ENCODE peak calls at places on chromosomes 12 and 14, in eight cellular contexts. C is transverse colon, J is stomach, O is A549, Z is GM12878, L is tibial nerve, E is suprapubic skin, Q is H1. B is an unnamed sample.

GRCh38 chr12:106022568-106023012 is 116.2 kb downstream of the NUAK1 start:
- DNase-seq in C (no peak), J (no peak), O (peak), Z (no peak), L (no peak), E (no peak), Q (no peak), B (no peak)

GRCh38 chr14:101577221-101577909 is 16.1 kb downstream of the DIO3 start:
- DNase-seq in C (no peak), J (no peak), O (no peak), Z (no peak), L (no peak), E (no peak), Q (no peak), B (no peak)

GRCh38 chr14:96582641-96582980 is 80.4 kb downstream of the PAPOLA start:
- DNase-seq in C (no peak), J (no peak), O (no peak), Z (no peak), L (no peak), E (peak), Q (no peak), B (no peak)

GRCh38 chr14:70567791-70568190 is 32.7 kb downstream of the MED6 start:
- DNase-seq in C (no peak), J (no peak), O (peak), Z (no peak), L (no peak), E (no peak), Q (peak), B (no peak)

GRCh38 chr12:67430708-67431335 is 161.7 kb downstream of the CAND1 start:
- DNase-seq in C (no peak), J (no peak), O (no peak), Z (no peak), L (peak), E (no peak), Q (no peak), B (no peak)

GRCh38 chr12:46556105-46556559 is 183.6 kb upstream of the SLC38A2 start:
- DNase-seq in C (no peak), J (no peak), O (peak), Z (no peak), L (no peak), E (no peak), Q (no peak), B (no peak)

GRCh38 chr12:121144416-121144914 is 11.8 kb downstream of the P2RX7 start:
- DNase-seq in C (no peak), J (no peak), O (peak), Z (no peak), L (no peak), E (no peak), Q (no peak), B (no peak)

GRCh38 chr12:128789356-128789929 is 34.3 kb downstream of the SLC15A4 start:
- DNase-seq in C (no peak), J (no peak), O (no peak), Z (no peak), L (no peak), E (no peak), Q (no peak), B (no peak)

GRCh38 chr12:103586132-103586531 is 941 bp upstream of the STAB2 start:
- DNase-seq in C (no peak), J (no peak), O (no peak), Z (no peak), L (no peak), E (no peak), Q (no peak), B (no peak)

GRCh38 chr14:92425101-92425500 is 88.5 kb upstream of the RIN3 start:
- DNase-seq in C (no peak), J (no peak), O (peak), Z (no peak), L (no peak), E (no peak), Q (no peak), B (no peak)

GRCh38 chr12:81644503-81644902 is 114.6 kb downstream of the PPFIA2 start:
- DNase-seq in C (no peak), J (no peak), O (peak), Z (no peak), L (no peak), E (no peak), Q (no peak), B (no peak)

GRCh38 chr12:14256555-14257169 is 108.8 kb upstream of the ATF7IP start:
- DNase-seq in C (peak), J (peak), O (peak), Z (no peak), L (peak), E (peak), Q (peak), B (no peak)

GRCh38 chr14:64266206-64266605 is 28.0 kb downstream of the ESR2 start:
- DNase-seq in C (no peak), J (no peak), O (no peak), Z (no peak), L (no peak), E (no peak), Q (no peak), B (no peak)

GRCh38 chr12:111430418-111431353 is 25.0 kb downstream of the SH2B3 start:
- DNase-seq in C (no peak), J (no peak), O (no peak), Z (no peak), L (no peak), E (peak), Q (no peak), B (no peak)

GRCh38 chr12:15546102-15546701 is 223.9 kb downstream of the PTPRO start:
- DNase-seq in C (no peak), J (no peak), O (no peak), Z (peak), L (no peak), E (no peak), Q (no peak), B (no peak)

GRCh38 chr12:15541996-15542631 is 219.8 kb downstream of the PTPRO start:
- DNase-seq in C (no peak), J (no peak), O (no peak), Z (no peak), L (no peak), E (no peak), Q (no peak), B (no peak)

GRCh38 chr12:15545329-15545728 is 223.0 kb downstream of the PTPRO start:
- DNase-seq in C (no peak), J (no peak), O (no peak), Z (no peak), L (no peak), E (no peak), Q (no peak), B (no peak)

GRCh38 chr12:15543347-15543746 is 221.0 kb downstream of the PTPRO start:
- DNase-seq in C (no peak), J (no peak), O (no peak), Z (no peak), L (no peak), E (no peak), Q (no peak), B (no peak)

DNA sequence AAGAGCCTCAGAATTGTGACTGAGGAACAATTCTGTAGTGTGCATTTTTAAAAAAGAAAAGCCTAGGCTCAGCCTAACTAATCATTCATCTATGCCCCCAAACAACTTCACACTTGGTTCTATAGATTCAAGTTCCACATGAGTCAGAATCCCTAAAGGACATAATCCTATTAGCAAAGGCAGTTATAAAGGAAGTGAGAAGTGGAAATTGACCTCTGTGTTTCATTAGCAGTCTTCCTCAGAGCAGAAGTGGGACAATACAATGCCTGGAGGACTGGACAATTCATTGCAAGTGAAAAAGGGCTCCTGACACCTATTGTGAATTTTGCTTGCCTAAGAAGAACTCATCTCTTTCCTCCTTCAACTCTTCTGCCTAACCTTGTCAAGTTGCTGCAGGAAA is 222.3 kb downstream of the PTPRO start:
- DNase-seq in C (no peak), J (no peak), O (no peak), Z (no peak), L (no peak), E (no peak), Q (no peak), B (no peak)
- TF ChIP-seq EP300 in C (no peak), J (no peak), O (no peak), Z (no peak), L (no peak), E (no peak), Q (no peak), B (no peak)

GRCh38 chr12:71642264-71642663 is 21.4 kb downstream of the ZFC3H1 start:
- DNase-seq in C (no peak), J (no peak), O (no peak), Z (no peak), L (no peak), E (no peak), Q (no peak), B (no peak)

GRCh38 chr12:71648537-71648936 is 15.1 kb downstream of the ZFC3H1 start:
- DNase-seq in C (no peak), J (no peak), O (no peak), Z (no peak), L (no peak), E (no peak), Q (no peak), B (no peak)

GRCh38 chr12:71641390-71641789 is 22.3 kb downstream of the ZFC3H1 start:
- DNase-seq in C (no peak), J (no peak), O (no peak), Z (no peak), L (no peak), E (no peak), Q (no peak), B (no peak)

GRCh38 chr12:71646512-71646911 is 17.1 kb downstream of the ZFC3H1 start:
- DNase-seq in C (no peak), J (no peak), O (no peak), Z (no peak), L (no peak), E (no peak), Q (no peak), B (no peak)

DNA sequence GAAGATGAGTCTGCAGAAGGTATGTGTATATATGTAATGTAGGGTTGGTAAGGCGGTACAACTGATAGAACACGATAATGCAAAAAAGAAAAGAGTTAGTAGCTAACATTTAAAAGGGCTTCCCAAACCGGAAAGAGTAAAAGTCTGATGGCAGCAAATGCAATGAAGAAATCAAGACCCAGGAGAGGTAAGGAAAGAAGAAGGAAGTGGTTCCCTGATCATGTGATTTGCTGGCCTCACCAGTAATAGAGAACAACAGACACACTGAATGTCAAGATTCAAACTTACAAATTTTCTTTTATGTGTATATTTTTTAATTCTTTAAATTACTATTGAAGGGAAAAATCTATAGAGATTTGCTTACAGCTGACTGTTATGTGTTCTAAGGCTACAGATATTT is 18.4 kb downstream of the ZFC3H1 start:
- DNase-seq in C (no peak), J (no peak), O (no peak), Z (no peak), L (no peak), E (no peak), Q (no peak), B (no peak)
- TF ChIP-seq EP300 in C (no peak), J (no peak), O (no peak), Z (no peak), L (no peak), E (no peak), Q (no peak), B (no peak)

DNA sequence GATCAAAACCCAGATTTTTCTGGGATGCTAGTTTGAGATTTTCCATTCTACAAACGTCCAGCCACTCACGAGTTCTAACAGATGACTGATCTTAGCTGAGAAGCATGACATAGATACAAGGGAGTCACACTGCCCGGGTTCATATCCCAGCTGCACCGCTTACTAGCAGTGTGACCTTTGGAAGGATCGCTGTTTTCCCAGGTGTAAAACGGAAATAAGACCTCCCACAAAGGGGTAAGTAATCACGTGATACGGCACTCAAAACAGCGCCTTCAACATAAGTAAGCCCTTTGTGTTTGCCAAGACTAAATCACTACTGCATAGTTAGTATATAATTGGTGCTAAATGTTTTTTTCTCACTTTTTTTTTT is 624 bp upstream of the PWP1 start:
- DNase-seq in C (peak), J (no peak), O (peak), Z (no peak), L (no peak), E (no peak), Q (peak), B (no peak)
- TF ChIP-seq EP300 in C (no peak), J (no peak), O (no peak), Z (no peak), L (no peak), E (no peak), Q (no peak), B (no peak)

GRCh38 chr14:54309615-54310014 is 87.2 kb upstream of the CDKN3 start:
- DNase-seq in C (no peak), J (no peak), O (no peak), Z (no peak), L (no peak), E (no peak), Q (no peak), B (no peak)

GRCh38 chr14:54310151-54310851 is 86.5 kb upstream of the CDKN3 start:
- DNase-seq in C (no peak), J (no peak), O (no peak), Z (no peak), L (no peak), E (no peak), Q (no peak), B (no peak)

GRCh38 chr14:54310852-54311230 is 86.0 kb upstream of the CDKN3 start:
- DNase-seq in C (no peak), J (no peak), O (no peak), Z (no peak), L (no peak), E (no peak), Q (no peak), B (no peak)

GRCh38 chr14:54314365-54315134 is 82.3 kb upstream of the CDKN3 start:
- DNase-seq in C (no peak), J (no peak), O (no peak), Z (no peak), L (no peak), E (no peak), Q (no peak), B (peak)

GRCh38 chr14:54312166-54312801 is 84.5 kb upstream of the CDKN3 start:
- DNase-seq in C (no peak), J (no peak), O (peak), Z (no peak), L (no peak), E (no peak), Q (no peak), B (no peak)
- TF ChIP-seq EP300 in C (no peak), J (no peak), O (no peak), Z (no peak), L (peak), E (no peak), Q (no peak), B (no peak)

GRCh38 chr12:101552277-101552676 is 42.5 kb upstream of the MYBPC1 start:
- DNase-seq in C (no peak), J (no peak), O (peak), Z (no peak), L (no peak), E (no peak), Q (no peak), B (no peak)
- TF ChIP-seq EP300 in C (no peak), J (no peak), O (no peak), Z (no peak), L (no peak), E (no peak), Q (no peak), B (peak)

GRCh38 chr12:31727197-31727596 is 1.6 kb downstream of the AMN1 start:
- DNase-seq in C (no peak), J (no peak), O (no peak), Z (no peak), L (no peak), E (no peak), Q (no peak), B (no peak)

GRCh38 chr12:31729728-31730127 is 907 bp upstream of the AMN1 start:
- DNase-seq in C (no peak), J (no peak), O (no peak), Z (no peak), L (no peak), E (no peak), Q (no peak), B (no peak)

GRCh38 chr12:31728917-31729640 is at the start of gene AMN1:
- DNase-seq in C (peak), J (peak), O (peak), Z (peak), L (peak), E (peak), Q (peak), B (peak)

GRCh38 chr12:31726575-31726974 is 2.2 kb downstream of the AMN1 start:
- DNase-seq in C (no peak), J (no peak), O (no peak), Z (no peak), L (no peak), E (no peak), Q (no peak), B (no peak)

DNA sequence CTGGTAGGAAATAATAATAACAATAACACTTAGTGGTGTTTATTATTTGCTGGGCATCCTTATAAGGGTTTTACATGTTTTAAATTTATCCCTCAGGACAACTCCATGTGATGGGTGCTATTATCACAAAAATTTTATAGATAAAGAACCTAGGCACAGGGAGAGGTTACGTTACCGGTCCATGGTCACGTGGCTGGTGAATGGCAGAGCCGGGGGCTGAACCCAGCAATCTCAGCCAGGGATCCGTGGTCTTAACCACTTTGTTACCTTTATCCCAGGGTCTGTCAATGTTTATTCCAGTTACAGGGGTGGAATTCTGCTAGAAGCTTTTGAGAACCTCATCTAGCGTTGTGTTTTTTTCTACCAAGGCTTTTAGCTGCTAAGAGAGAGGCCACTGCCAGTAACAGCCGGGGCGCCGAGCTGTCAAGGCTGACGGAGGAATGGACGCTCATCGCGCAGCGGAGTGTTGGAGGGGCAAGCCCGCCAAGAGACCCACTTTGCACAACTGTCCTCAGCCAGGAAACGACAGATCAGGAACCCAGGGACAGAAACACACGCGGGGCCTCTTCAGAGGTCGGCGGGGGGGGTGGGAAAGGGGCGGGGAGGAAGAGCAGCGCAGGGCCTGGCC is 418 bp downstream of the AMN1 start:
- DNase-seq in C (peak), J (peak), O (peak), Z (no peak), L (peak), E (no peak), Q (peak), B (peak)
- TF ChIP-seq EP300 in C (no peak), J (no peak), O (no peak), Z (no peak), L (no peak), E (no peak), Q (no peak), B (no peak)

GRCh38 chr12:57141249-57141648 is 6.2 kb downstream of the LRP1-AS start:
- DNase-seq in C (peak), J (no peak), O (no peak), Z (no peak), L (no peak), E (no peak), Q (no peak), B (no peak)

GRCh38 chr12:57139796-57140649 is 7.4 kb downstream of the LRP1-AS start:
- DNase-seq in C (no peak), J (no peak), O (no peak), Z (no peak), L (no peak), E (no peak), Q (no peak), B (no peak)

GRCh38 chr12:57142121-57142520 is 5.3 kb downstream of the LRP1-AS start:
- DNase-seq in C (no peak), J (no peak), O (no peak), Z (no peak), L (no peak), E (no peak), Q (no peak), B (no peak)

GRCh38 chr12:57143454-57143853 is 4.0 kb downstream of the LRP1-AS start:
- DNase-seq in C (no peak), J (no peak), O (no peak), Z (no peak), L (no peak), E (no peak), Q (no peak), B (no peak)

DNA sequence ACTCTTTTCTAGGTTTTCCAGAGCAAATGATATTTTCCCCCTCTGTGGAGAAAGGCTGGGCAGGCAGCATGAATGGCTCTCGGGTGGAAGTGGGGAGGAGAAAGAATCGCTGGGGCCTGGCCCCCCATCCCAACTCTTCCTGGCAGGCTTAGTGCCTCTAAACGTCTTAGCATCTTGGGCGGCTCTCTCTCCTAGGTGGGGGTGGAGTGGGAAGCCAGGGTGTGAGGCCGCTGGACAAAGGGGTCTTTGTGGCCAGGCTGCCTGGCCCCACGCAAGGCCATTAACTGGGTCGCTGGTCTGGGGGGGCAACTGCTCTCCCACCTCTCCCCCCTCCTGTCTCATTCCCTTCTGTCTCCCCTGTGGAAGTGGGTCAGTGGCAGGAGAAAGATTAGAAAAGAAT is 4.7 kb downstream of the LRP1-AS start:
- DNase-seq in C (no peak), J (no peak), O (no peak), Z (no peak), L (no peak), E (no peak), Q (no peak), B (no peak)
- TF ChIP-seq EP300 in C (no peak), J (no peak), O (no peak), Z (no peak), L (no peak), E (no peak), Q (no peak), B (no peak)